ENCODE peak calls at places on chromosomes 16 and 17, in eight cellular contexts. J is brain microvascular endothelial cell, H is mucosa of descending colon, B is Peyer's patch, M is AG04450, Y is epithelial cell of proximal tubule, N is neural progenitor cell, K is cardiac fibroblast. L is an unnamed sample.

GRCh38 chr17:21301593-21302550 is 17.4 kb downstream of the MAP2K3 start:
- DNase-seq in K (no peak), Y (no peak), N (no peak), B (no peak), H (peak), J (no peak), M (no peak), L (no peak)

GRCh38 chr16:50668368-50669008 is 12.6 kb downstream of the SNX20 start:
- DNase-seq in Y (no peak), J (no peak), N (peak), H (no peak), M (no peak), B (no peak), K (no peak), L (no peak)

GRCh38 chr17:17328251-17328650 is 25.1 kb downstream of the NT5M start:
- DNase-seq in M (no peak), Y (no peak), B (no peak), K (no peak), J (no peak), H (peak), N (no peak), L (no peak)

GRCh38 chr17:77846531-77847085 is 111.9 kb upstream of the TNRC6C start:
- DNase-seq in B (no peak), J (no peak), Y (no peak), K (no peak), H (no peak), N (no peak), M (no peak), L (no peak)

GRCh38 chr17:4604111-4604644 is 19.8 kb downstream of the SMTNL2 start:
- DNase-seq in Y (no peak), K (peak), H (peak), N (no peak), B (no peak), M (no peak), J (peak), L (no peak)

GRCh38 chr16:85327731-85328664 is 215.7 kb upstream of the CIBAR2 start:
- DNase-seq in M (no peak), N (peak), B (no peak), K (no peak), Y (no peak), H (no peak), J (peak), L (no peak)

GRCh38 chr16:57422026-57422944 is 17.7 kb downstream of the CCL17 start:
- DNase-seq in H (no peak), M (peak), N (peak), J (peak), Y (no peak), K (peak), B (no peak), L (peak)

GRCh38 chr16:77233799-77234502 is 34.7 kb downstream of the SYCE1L start:
- DNase-seq in K (no peak), H (no peak), Y (no peak), J (no peak), M (no peak), N (no peak), B (no peak), L (no peak)

GRCh38 chr17:48575673-48576478 is 2.3 kb downstream of the HOXB4 start:
- DNase-seq in K (no peak), H (no peak), M (no peak), B (no peak), J (no peak), Y (no peak), N (peak), L (no peak)

GRCh38 chr17:40563371-40564052 is 1.8 kb downstream of the CCR7 start:
- DNase-seq in J (no peak), M (no peak), H (no peak), B (no peak), Y (no peak), N (no peak), K (no peak), L (peak)

GRCh38 chr17:15882058-15882720 is 62.7 kb upstream of the ADORA2B start:
- DNase-seq in H (no peak), B (no peak), M (no peak), N (peak), K (no peak), J (no peak), Y (no peak), L (no peak)

GRCh38 chr17:55845385-55845784 is 94.5 kb downstream of the PCTP start:
- DNase-seq in H (peak), Y (no peak), N (peak), B (no peak), K (peak), M (no peak), J (peak), L (peak)

GRCh38 chr17:57576744-57577143 is 168.4 kb downstream of the CCDC182 start:
- DNase-seq in Y (no peak), N (no peak), J (no peak), M (no peak), K (no peak), H (no peak), B (no peak), L (no peak)

GRCh38 chr17:57580055-57580739 is 164.9 kb downstream of the CCDC182 start:
- DNase-seq in J (no peak), N (peak), B (no peak), K (no peak), M (no peak), Y (no peak), H (no peak), L (no peak)

GRCh38 chr17:57579245-57579644 is 165.9 kb downstream of the CCDC182 start:
- DNase-seq in B (no peak), Y (no peak), K (no peak), M (no peak), H (no peak), N (no peak), J (no peak), L (no peak)

GRCh38 chr17:57577751-57578607 is 167.1 kb downstream of the CCDC182 start:
- DNase-seq in H (no peak), K (peak), M (peak), J (peak), Y (no peak), B (no peak), N (peak), L (no peak)

DNA sequence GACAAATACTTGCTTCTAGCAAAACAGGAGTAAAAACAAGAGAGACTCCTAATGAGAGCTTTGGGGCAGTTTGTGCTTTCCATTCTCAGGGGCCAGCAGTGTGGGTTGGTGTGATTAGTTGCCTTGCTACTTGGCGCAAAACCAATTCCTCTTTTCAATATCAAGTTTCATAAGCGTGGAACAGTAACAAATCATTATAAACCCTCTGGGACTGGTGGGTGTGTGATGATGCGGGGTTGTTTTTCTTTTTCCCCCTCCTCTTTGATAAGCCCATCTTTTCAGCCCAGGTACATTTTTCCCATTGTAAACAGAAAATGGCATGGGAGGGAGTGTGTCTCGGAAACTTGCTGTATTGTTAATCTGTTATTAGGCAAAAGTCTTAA is 166.5 kb downstream of the CCDC182 start:
- DNase-seq in B (no peak), J (no peak), H (no peak), K (no peak), N (no peak), Y (no peak), M (no peak), L (peak)
- H3K4me3 ChIP-seq in B (no peak), J (no peak), H (no peak), K (no peak), N (peak), Y (no peak), M (peak), L (no peak)

GRCh38 chr17:60163108-60163784 is 13.5 kb downstream of the CA4 start:
- DNase-seq in K (no peak), N (peak), J (no peak), M (no peak), B (no peak), Y (no peak), H (no peak), L (peak)
- TF ChIP-seq CTCF in K (no peak), N (peak), J (peak), M (no peak), B (no peak), Y (no peak), H (no peak), L (peak)

GRCh38 chr16:75114946-75115825 is 1.4 kb downstream of the LDHD start:
- DNase-seq in Y (no peak), H (no peak), N (no peak), K (no peak), J (no peak), M (no peak), B (no peak), L (no peak)
- H3K4me3 ChIP-seq in Y (peak), H (no peak), N (no peak), K (no peak), J (no peak), M (no peak), B (no peak), L (no peak)

GRCh38 chr17:63694974-63695773 is 4.8 kb downstream of the LIMD2 start:
- DNase-seq in Y (no peak), N (no peak), B (peak), J (no peak), K (no peak), H (no peak), M (no peak), L (peak)
- TF ChIP-seq CTCF in Y (no peak), N (no peak), B (no peak), J (no peak), K (no peak), H (no peak), M (no peak), L (no peak)

GRCh38 chr16:69318177-69318910 is 7.2 kb downstream of the VPS4A start:
- DNase-seq in M (no peak), Y (no peak), K (no peak), B (peak), N (no peak), H (no peak), J (no peak), L (no peak)
- H3K4me3 ChIP-seq in M (no peak), Y (no peak), K (no peak), B (no peak), N (no peak), H (no peak), J (no peak), L (no peak)

GRCh38 chr17:45048795-45049563 is 2.5 kb downstream of the DCAKD start:
- DNase-seq in H (no peak), K (no peak), N (no peak), Y (no peak), B (no peak), J (no peak), M (no peak), L (no peak)
- TF ChIP-seq CTCF in H (no peak), K (peak), N (peak), Y (peak), B (peak), J (peak), M (peak), L (peak)

DNA sequence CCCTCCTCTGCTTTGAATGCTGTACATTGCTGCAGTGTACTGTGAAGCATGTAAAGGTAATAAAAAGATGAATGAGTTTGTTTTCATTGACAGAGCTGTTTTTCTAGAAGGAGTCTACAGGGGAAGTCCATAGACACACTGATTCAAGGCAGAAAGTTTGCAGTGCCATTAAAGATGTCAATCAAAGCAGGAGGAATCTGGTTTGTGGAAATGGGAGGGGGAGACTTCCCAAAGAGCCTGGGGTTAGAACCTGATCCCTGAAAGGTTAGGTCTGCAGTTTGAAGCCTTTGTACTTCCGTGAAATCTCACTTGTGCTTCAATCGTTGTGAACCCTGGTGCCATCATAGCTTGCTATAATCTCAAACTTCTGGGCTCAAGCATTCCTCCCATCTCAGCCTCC is 5.2 kb downstream of the ACSF2 start:
- DNase-seq in J (no peak), K (no peak), M (no peak), H (no peak), Y (no peak), B (no peak), N (no peak), L (no peak)
- H3K4me3 ChIP-seq in J (no peak), K (no peak), M (no peak), H (no peak), Y (no peak), B (no peak), N (no peak), L (no peak)

GRCh38 chr17:10752696-10753095 is 22.9 kb upstream of the TMEM220 start:
- DNase-seq in J (no peak), M (no peak), Y (no peak), H (no peak), K (no peak), N (no peak), B (no peak), L (no peak)

GRCh38 chr17:10754861-10755591 is 25.2 kb upstream of the TMEM220 start:
- DNase-seq in M (no peak), B (no peak), K (no peak), N (peak), Y (no peak), H (no peak), J (no peak), L (no peak)

GRCh38 chr17:10755592-10756127 is 25.8 kb upstream of the TMEM220 start:
- DNase-seq in J (no peak), M (no peak), N (no peak), H (no peak), K (no peak), Y (no peak), B (no peak), L (no peak)

GRCh38 chr17:10756146-10756545 is 26.3 kb upstream of the TMEM220 start:
- DNase-seq in M (no peak), H (no peak), J (no peak), N (no peak), B (no peak), Y (no peak), K (no peak), L (no peak)

DNA sequence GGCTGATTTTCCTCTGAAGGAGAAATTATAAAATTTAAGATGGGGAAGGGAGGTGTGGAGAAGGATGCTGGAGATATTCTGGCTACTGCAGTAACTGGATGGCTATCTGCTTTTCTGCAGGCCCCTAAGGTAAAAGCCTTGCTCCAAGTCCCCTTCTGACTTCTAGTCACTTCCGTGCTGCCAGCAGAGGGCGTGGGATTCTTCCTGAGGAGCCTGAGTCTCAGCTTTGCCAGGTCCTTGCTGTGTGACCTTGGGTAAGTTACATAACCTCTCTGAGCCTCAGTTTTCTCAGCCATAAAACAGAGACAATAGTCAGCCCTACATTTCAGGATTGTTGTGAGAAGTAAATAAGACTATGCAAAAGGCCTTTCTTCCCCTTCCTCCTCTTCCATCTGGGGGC is 24.3 kb upstream of the TMEM220 start:
- DNase-seq in J (peak), B (no peak), Y (no peak), N (peak), K (peak), H (no peak), M (no peak), L (peak)
- TF ChIP-seq CTCF in J (peak), B (peak), Y (peak), N (peak), K (peak), H (no peak), M (peak), L (peak)

L was measured in GM12865.